ENCODE peak calls at places on chromosomes 13 and 19, in five cellular contexts. L, T, B, A and Z are unnamed samples.

GRCh38 chr13:105735269-105735668 is 800.2 kb downstream of the EFNB2 start:
- DNase-seq in L (no peak), B (no peak), A (no peak), T (no peak), Z (no peak)

GRCh38 chr19:3656073-3656746 is 29.6 kb upstream of the CACTIN start:
- DNase-seq in A (no peak), B (no peak), T (no peak), L (no peak), Z (no peak)

GRCh38 chr19:32165750-32166149 is 179.7 kb upstream of the ZNF507 start:
- DNase-seq in B (no peak), A (no peak), T (no peak), L (no peak), Z (no peak)

GRCh38 chr19:21568816-21569496 is 63.6 kb downstream of the ZNF429 start:
- DNase-seq in B (no peak), A (peak), T (peak), L (peak), Z (peak)

GRCh38 chr19:34662919-34663318 is 14.0 kb downstream of the SCGB2B2 start:
- DNase-seq in B (no peak), A (no peak), L (no peak), T (peak), Z (no peak)

GRCh38 chr13:20990910-20991525 is 70.4 kb downstream of the LATS2 start:
- DNase-seq in T (no peak), L (no peak), A (no peak), B (no peak), Z (no peak)

GRCh38 chr19:11142528-11143171 is 12.9 kb downstream of the SPC24 start:
- DNase-seq in B (peak), L (peak), T (no peak), A (peak), Z (peak)

GRCh38 chr19:3365447-3366103 is 808 bp upstream of the NFIC start:
- DNase-seq in L (peak), T (no peak), A (peak), B (no peak), Z (no peak)

GRCh38 chr13:43924549-43925245 is 45.0 kb downstream of the LACC1 start:
- DNase-seq in T (no peak), L (no peak), A (no peak), B (no peak), Z (no peak)

GRCh38 chr13:40517486-40518311 is 148.7 kb downstream of the FOXO1 start:
- DNase-seq in L (no peak), B (no peak), A (no peak), T (peak), Z (no peak)

GRCh38 chr13:97422118-97423054 is 11.6 kb upstream of the RAP2A start:
- DNase-seq in T (no peak), B (no peak), L (no peak), A (no peak), Z (no peak)

GRCh38 chr13:97425570-97425969 is 8.4 kb upstream of the RAP2A start:
- DNase-seq in B (no peak), L (no peak), A (no peak), T (no peak), Z (no peak)

GRCh38 chr13:97426695-97427094 is 7.3 kb upstream of the RAP2A start:
- DNase-seq in B (no peak), A (no peak), T (no peak), L (no peak), Z (no peak)

GRCh38 chr13:97417698-97418097 is 16.3 kb upstream of the RAP2A start:
- DNase-seq in A (no peak), B (no peak), T (no peak), L (no peak), Z (no peak)

GRCh38 chr13:97423300-97424045 is 10.5 kb upstream of the RAP2A start:
- DNase-seq in L (no peak), A (no peak), T (no peak), B (no peak), Z (no peak)
- TF ChIP-seq CTCF in L (no peak), A (no peak), T (no peak), B (no peak), Z (no peak)

GRCh38 chr19:55452381-55453325 is 8.8 kb downstream of the ISOC2 start:
- DNase-seq in B (peak), T (no peak), A (no peak), L (peak), Z (no peak)
- TF ChIP-seq CTCF in B (no peak), T (no peak), A (no peak), L (peak), Z (no peak)

DNA sequence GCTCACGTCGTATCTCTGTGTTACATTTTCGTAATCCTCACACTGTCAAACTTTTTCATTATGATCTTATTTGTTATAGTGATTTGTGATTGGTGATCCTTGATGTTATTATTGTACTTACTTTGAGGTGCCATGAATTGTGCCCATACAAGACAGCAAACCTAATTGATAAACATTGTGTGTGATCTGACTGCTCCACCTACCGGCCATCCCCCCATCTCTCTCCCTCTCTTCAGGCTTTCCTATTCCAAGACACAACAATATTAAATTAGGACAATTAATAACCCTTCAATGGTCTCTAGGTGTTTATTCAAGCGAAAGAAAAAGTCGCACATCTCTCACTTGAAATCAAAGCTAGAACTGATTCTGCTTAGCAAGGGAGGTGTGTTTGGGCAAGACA is 349.3 kb downstream of the RBM26 start:
- DNase-seq in L (no peak), A (no peak), B (no peak), T (no peak), Z (no peak)
- TF ChIP-seq CTCF in L (no peak), A (no peak), B (no peak), T (no peak), Z (no peak)

DNA sequence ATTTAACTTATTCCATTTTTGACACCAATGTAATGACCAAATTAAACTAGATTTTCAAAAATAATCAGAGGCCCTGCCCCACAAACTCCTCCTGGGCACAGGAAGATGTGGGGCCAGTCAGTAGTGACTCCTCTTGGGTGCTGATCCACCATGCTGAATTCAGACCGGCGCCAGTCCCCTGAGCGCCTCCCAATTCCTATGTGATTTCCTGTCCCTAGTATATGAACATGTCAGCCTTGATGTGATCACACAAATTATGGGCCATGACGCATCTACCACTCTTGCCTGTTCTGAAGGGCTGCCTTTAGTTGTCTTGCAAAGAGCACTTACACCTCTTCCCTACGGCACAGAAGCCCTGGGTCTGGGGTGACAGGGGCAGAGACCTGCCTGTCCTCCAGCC is 5.8 kb upstream of the ATP11A start:
- DNase-seq in T (no peak), A (no peak), L (no peak), B (no peak), Z (no peak)
- TF ChIP-seq CTCF in T (no peak), A (no peak), L (no peak), B (no peak), Z (no peak)

DNA sequence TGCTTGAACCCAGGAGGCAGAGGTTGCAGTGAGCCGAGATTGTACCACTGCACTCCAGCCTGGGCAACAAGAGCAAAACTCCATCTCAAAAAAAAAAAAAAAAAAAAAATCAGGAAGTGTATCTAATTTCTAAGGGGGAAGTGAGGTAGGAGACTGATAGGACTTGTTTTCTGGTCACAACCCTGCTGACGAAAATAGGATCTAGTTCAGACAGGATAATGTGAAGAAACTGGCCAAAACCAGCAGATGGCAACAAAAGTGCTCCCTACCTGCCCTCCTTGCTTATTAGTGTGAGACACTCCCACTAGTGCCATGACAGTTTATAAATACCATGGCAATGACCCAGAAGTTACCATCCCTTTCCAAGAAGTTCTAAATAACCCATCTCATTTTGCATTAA is 36.0 kb upstream of the KPNA3 start:
- DNase-seq in A (no peak), B (no peak), L (no peak), T (no peak), Z (no peak)
- TF ChIP-seq CTCF in A (no peak), B (no peak), L (no peak), T (no peak), Z (no peak)

DNA sequence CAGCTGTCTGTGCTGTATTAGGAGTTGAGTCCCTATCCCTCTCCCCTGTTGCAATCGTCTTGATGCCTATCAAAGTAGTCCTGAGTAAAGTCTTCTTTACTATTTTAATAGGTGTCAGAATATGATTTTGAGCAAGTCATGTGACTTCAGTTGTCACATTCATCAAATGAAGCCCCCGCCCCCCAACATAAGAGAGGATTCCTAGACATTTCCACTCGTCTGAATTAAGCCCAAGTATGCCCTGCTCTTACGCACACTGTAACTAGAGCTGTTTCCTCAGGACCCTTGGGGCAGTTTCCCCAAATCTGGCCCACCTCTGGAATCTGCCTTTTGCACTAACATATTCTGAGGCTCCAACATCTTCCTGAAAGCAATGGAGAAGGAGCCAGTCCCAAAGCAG is 25.5 kb downstream of the SACS start:
- DNase-seq in A (no peak), L (no peak), T (no peak), B (no peak), Z (no peak)
- TF ChIP-seq CTCF in A (no peak), L (no peak), T (no peak), B (no peak), Z (no peak)

DNA sequence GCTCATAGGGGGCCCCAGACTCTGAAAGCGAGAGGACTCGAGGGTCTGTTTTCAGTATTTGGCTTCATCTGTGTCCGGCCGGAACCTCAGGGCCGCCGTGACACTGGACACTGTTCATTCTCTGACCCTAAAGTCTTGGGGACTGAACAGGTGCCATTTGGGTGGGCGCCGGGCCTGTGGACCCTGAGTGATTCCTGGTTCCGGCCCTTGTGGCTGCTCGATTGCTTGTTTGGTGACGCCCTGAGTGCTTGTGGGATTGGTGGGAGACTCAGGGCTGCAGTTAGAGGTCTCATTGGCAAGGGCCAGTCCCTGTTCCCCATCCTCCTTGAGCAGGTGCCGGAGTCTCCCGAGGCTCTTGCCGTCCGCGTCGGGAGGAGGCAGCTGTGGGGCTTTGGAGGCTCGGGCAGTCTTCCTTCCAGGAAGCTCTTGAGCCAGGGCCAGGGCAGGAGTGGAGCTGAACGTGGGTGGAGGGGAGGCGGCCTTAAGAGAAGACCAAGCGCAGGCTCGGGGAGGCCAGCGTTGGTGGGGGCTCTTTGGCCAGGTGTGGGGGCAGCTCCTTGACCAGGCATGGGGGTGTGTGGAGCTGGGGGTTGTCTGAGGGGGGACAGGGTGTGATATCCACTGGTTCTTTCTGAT is 4.7 kb downstream of the PTBP1 start:
- DNase-seq in L (no peak), T (no peak), B (no peak), A (no peak), Z (no peak)
- TF ChIP-seq CTCF in L (no peak), T (no peak), B (no peak), A (no peak), Z (no peak)